ENCODE peak calls at places on chromosomes 16 and 17, in four cellular contexts. A is epithelial cell of esophagus, F is tibial artery, N is mammary epithelial cell. L is an unnamed sample.

GRCh38 chr17:345992-346785 is 6.4 kb downstream of the RPH3AL start:
- DNase-seq in A (no peak), F (no peak), N (no peak), L (no peak)

GRCh38 chr17:11628374-11628773 is 30.1 kb downstream of the DNAH9 start:
- DNase-seq in A (no peak), F (no peak), N (no peak), L (no peak)

GRCh38 chr17:50225693-50226092 is 24.3 kb upstream of the COL1A1 start:
- DNase-seq in A (no peak), F (no peak), N (no peak), L (no peak)

GRCh38 chr16:75088934-75089333 is 27.6 kb downstream of the LDHD start:
- DNase-seq in A (no peak), F (no peak), N (no peak), L (no peak)

GRCh38 chr16:73063854-73064226 is 15.9 kb upstream of the ZFHX3 start:
- DNase-seq in A (no peak), F (no peak), N (no peak), L (no peak)

GRCh38 chr17:9241371-9241712 is 220.0 kb downstream of the NTN1 start:
- DNase-seq in A (no peak), F (peak; percentile 60), N (no peak), L (no peak)

GRCh38 chr17:48058393-48059124 is 10.4 kb downstream of the NFE2L1 start:
- DNase-seq in A (no peak), F (no peak), N (no peak), L (no peak)

GRCh38 chr17:8630227-8630801 is at the start of gene MYH10:
- DNase-seq in A (no peak), F (no peak), N (no peak), L (no peak)

GRCh38 chr16:56673916-56674315 is 4.3 kb downstream of the MT1H start:
- DNase-seq in A (peak; percentile 61), F (no peak), N (peak; percentile 37), L (peak; percentile 37)

GRCh38 chr16:56643080-56643778 is 4.8 kb downstream of the MT1A start:
- DNase-seq in A (peak; percentile 66), F (peak; percentile 76), N (peak; percentile 56), L (peak; percentile 66)

DNA sequence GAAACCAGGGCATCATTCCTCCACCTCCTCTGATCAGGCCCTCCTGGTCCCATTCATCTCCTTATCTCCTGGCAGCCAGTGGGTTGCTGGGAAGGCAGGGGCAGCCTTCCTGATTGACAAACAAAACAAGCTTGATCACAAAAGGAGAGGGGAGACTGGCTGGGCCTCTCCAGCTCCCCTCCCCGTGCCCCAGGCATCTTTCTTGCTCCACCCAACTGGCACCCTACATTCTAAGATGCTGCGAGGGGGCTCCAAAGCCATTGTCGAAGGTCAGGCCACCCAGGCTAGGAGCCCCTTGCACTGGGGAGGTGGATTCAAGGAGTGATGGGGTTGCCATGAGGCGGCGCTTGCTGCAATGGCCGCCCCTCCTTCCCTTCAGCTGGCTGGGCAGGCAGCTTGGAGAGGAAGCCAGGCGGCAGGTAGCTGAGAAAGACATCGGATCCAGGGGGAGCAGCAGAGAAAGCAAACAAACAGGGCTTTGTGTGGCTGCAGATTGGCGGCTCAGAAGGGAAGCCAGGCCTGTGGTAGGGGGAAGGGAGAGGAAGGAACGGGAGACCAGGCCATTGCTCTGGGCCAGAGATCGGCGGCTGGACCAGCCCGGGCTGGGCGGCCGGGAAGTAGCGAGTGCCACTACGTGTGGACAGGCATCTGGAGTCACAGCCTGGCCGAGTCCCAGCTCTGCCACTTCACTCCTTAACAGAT is 12.1 kb downstream of the RAI1 start:
- DNase-seq in A (peak; percentile 79), F (peak; percentile 54), N (peak; percentile 82), L (no peak)
- TF ChIP-seq CTCF in A (peak; percentile 9), F (no peak), N (no peak), L (no peak)

GRCh38 chr16:1331712-1332617 is 1.5 kb upstream of the BAIAP3 start:
- DNase-seq in A (peak; percentile 41), F (no peak), N (peak; percentile 43), L (peak; percentile 28)
- H3K4me3 ChIP-seq in A (no peak overlapping the region), F (peak overlapping the region; percentile 28), N (no peak overlapping the region), L (no peak overlapping the region)

GRCh38 chr16:86019446-86020047 is 120.6 kb downstream of the IRF8 start:
- DNase-seq in A (no peak), F (no peak), N (no peak), L (no peak)
- TF ChIP-seq CTCF in A (no peak), F (no peak), N (peak; percentile 17), L (peak; percentile 29)

GRCh38 chr17:78315355-78316114 is 44.3 kb downstream of the SOCS3 start:
- DNase-seq in A (peak; percentile 93), F (peak; percentile 92), N (peak; percentile 94), L (peak; percentile 97)

GRCh38 chr17:78316115-78316866 is 43.6 kb downstream of the SOCS3 start:
- DNase-seq in A (no peak), F (no peak), N (no peak), L (no peak)

GRCh38 chr17:78313735-78314648 is 45.9 kb downstream of the SOCS3 start:
- DNase-seq in A (peak; percentile 90), F (peak; percentile 49), N (peak; percentile 93), L (peak; percentile 67)

GRCh38 chr17:78316867-78317816 is 42.7 kb downstream of the SOCS3 start:
- DNase-seq in A (no peak), F (no peak), N (no peak), L (peak; percentile 71)

DNA sequence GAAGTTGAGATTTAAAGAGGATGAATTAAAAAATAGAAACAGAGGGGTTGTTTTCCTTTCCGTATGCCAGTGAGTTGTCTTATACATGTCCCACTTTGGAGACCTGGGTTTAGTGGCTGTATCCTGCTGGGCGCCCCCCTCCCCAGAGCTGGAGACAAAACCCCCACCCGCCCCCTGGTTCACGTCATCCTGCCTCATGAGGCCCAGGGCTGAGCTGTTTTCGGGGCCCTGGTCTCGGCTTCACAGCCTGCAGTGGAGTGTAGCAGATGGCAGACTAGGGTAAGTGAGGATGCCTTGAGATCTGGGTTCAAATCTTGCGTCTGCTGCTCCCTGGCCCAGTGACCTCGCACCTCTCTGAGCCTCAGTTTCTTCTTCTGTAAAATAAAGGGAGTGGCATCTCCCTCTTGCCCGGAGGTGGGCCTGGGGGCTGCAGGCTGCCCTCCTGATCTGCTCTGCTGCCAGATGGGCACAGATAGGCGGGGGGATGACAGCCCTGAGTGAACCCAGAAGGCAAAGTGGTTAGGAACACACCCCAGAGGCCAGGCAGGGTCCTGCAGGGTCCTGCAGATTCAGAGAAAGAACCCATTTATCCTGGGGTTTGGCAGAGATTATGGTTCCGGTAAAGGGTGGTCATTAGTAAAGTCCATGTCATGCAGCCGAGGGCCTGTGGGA is 45.1 kb downstream of the SOCS3 start:
- DNase-seq in A (no peak), F (no peak), N (no peak), L (peak; percentile 41)
- H3K4me3 ChIP-seq in A (no peak overlapping the region), F (peak overlapping the region; percentile 67), N (no peak overlapping the region), L (no peak overlapping the region)

GRCh38 chr16:66945939-66946338 is 10.6 kb downstream of the CES2 start:
- DNase-seq in A (no peak), F (no peak), N (no peak), L (no peak)

GRCh38 chr16:66946974-66947301 is 11.6 kb downstream of the CES2 start:
- DNase-seq in A (no peak), F (no peak), N (no peak), L (no peak)

GRCh38 chr16:66948034-66948821 is 12.8 kb upstream of the CES3 start:
- DNase-seq in A (peak; percentile 73), F (no peak), N (peak; percentile 68), L (no peak)

GRCh38 chr16:66946541-66946940 is 11.2 kb downstream of the CES2 start:
- DNase-seq in A (no peak), F (no peak), N (no peak), L (no peak)

GRCh38 chr16:66947302-66948033 is 12.2 kb downstream of the CES2 start:
- DNase-seq in A (peak; percentile 90), F (peak; percentile 91), N (peak; percentile 78), L (peak; percentile 85)
- TF ChIP-seq CTCF in A (peak; percentile 89), F (peak; percentile 92), N (peak; percentile 94), L (peak; percentile 84)

DNA sequence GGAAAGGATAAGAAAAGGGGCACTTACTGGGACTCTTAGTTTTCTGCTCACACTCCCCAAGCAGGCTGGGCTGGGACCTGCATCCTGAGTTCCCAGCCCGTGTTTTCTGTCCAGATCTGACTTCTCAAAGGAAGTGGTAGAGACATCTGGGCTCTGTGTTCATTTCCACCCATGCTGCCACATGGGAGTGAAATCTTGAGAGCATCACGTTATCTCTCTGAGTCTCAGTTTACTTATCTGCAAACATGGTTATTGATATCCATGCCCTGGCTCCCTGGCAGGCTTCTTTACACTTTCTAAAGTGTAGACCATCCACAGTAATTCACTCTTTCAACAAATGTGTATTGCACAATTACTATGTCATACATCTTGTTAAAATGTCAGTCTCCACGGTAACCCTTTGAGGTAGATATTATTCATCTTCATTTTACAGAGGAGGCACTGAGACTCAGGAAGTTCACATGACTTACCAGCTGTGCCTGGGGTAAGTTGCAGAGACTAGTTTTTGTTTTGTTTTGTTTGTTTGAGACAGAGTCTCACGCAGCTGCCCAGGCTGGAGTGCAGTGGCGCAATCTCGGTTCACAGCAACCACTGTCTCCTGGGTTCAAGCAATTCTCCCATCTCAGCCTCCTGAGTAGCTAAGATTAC is 3.4 kb downstream of the ZNF688 start:
- DNase-seq in A (peak; percentile 96), F (no peak), N (peak; percentile 96), L (peak; percentile 88)
- H3K4me3 ChIP-seq in A (no peak overlapping the region), F (no peak overlapping the region), N (no peak overlapping the region), L (no peak overlapping the region)

GRCh38 chr17:61411114-61411943 is 11.7 kb downstream of the TBX2 start:
- DNase-seq in A (peak; percentile 58), F (peak; percentile 54), N (peak; percentile 48), L (peak; percentile 76)
- TF ChIP-seq CTCF in A (no peak), F (no peak), N (no peak), L (peak; percentile 21)